ENCODE peak calls at places on chromosome 3, in five cellular contexts. D, N, W, F and H are unnamed samples.
A peak's percentile ranks its signal among the peaks of the same experiment; 100 is the strongest.

GRCh38 chr3:184337315-184337714 is at the start of gene FAM131A:
- DNase-seq in D (no peak), F (no peak), N (peak; percentile 75), W (peak; percentile 77), H (peak; percentile 80)

GRCh38 chr3:76487446-76487845 is 552.5 kb upstream of the ROBO2 start:
- DNase-seq in W (no peak), F (no peak), N (no peak), D (no peak), H (no peak)

GRCh38 chr3:28577941-28578340 is 229.3 kb upstream of the AZI2 start:
- DNase-seq in D (no peak), F (no peak), W (no peak), N (no peak), H (no peak)

GRCh38 chr3:42511196-42511595 is 8.8 kb downstream of the VIPR1 start:
- DNase-seq in N (no peak), W (no peak), D (no peak), F (no peak), H (no peak)

GRCh38 chr3:72953325-72953956 is 43.2 kb upstream of the PPP4R2 start:
- DNase-seq in D (no peak), W (no peak), F (no peak), N (no peak), H (peak; percentile 47)

GRCh38 chr3:121834079-121834730 is 655 bp downstream of the IQCB1 start:
- DNase-seq in D (peak; percentile 16), W (no peak), N (peak; percentile 41), F (no peak), H (peak; percentile 29)

GRCh38 chr3:134810052-134810435 is 15.0 kb downstream of the EPHB1 start:
- DNase-seq in D (no peak), F (no peak), W (no peak), N (no peak), H (no peak)

GRCh38 chr3:129123314-129124060 is 1.9 kb upstream of the RAB43 start:
- DNase-seq in D (peak; percentile 4), W (no peak), F (no peak), N (no peak), H (no peak)

GRCh38 chr3:123348471-123349200 is 100.3 kb downstream of the ADCY5 start:
- DNase-seq in W (no peak), N (peak; percentile 17), F (no peak), D (no peak), H (no peak)

GRCh38 chr3:141056716-141057115 is 5.6 kb downstream of the SPSB4 start:
- DNase-seq in W (no peak), N (no peak), F (peak; percentile 45), D (no peak), H (no peak)

GRCh38 chr3:12135029-12135634 is 23.6 kb downstream of the TIMP4 start:
- DNase-seq in W (peak; percentile 67), N (peak; percentile 84), D (peak; percentile 64), F (peak; percentile 89), H (peak; percentile 89)

GRCh38 chr3:10655131-10655530 is 149.7 kb upstream of the ATP2B2 start:
- DNase-seq in F (no peak), W (no peak), D (no peak), N (no peak), H (no peak)

GRCh38 chr3:125916376-125916978 is 52.5 kb upstream of the ROPN1B start:
- DNase-seq in W (no peak), D (peak; percentile 36), N (peak; percentile 100), F (no peak), H (peak; percentile 98)

GRCh38 chr3:44455318-44455717 is 22.2 kb downstream of the ZNF445 start:
- DNase-seq in F (no peak), D (no peak), W (no peak), N (no peak), H (no peak)

GRCh38 chr3:123329636-123330340 is 119.1 kb downstream of the ADCY5 start:
- DNase-seq in W (no peak), F (no peak), D (no peak), N (no peak), H (peak; percentile 55)

GRCh38 chr3:42056840-42057239 is 34.3 kb upstream of the TRAK1 start:
- DNase-seq in W (no peak), D (no peak), N (no peak), F (peak; percentile 53), H (no peak)

GRCh38 chr3:27200721-27201434 is 168.3 kb downstream of the NEK10 start:
- DNase-seq in N (no peak), D (no peak), W (no peak), F (no peak), H (no peak)

GRCh38 chr3:102630531-102630930 is 195.7 kb downstream of the ZPLD1 start:
- DNase-seq in N (no peak), D (no peak), W (no peak), F (no peak), H (no peak)

GRCh38 chr3:15636028-15636709 is 34.6 kb downstream of the BTD start:
- DNase-seq in W (peak; percentile 28), D (peak; percentile 58), F (no peak), N (no peak), H (no peak)

GRCh38 chr3:13451301-13451673 is 28.8 kb upstream of the HDAC11 start:
- DNase-seq in F (no peak), D (no peak), W (no peak), N (peak; percentile 37), H (peak; percentile 45)

GRCh38 chr3:123026551-123027291 is 842 bp downstream of the SEMA5B start:
- DNase-seq in W (peak; percentile 39), N (peak; percentile 49), F (peak; percentile 81), D (peak; percentile 32), H (peak; percentile 25)

GRCh38 chr3:49295489-49296058 is 18.5 kb upstream of the C3orf62 start:
- DNase-seq in D (peak; percentile 13), W (no peak), F (no peak), N (peak; percentile 54), H (no peak)

GRCh38 chr3:111769110-111769509 is 90.0 kb upstream of the PHLDB2 start:
- DNase-seq in N (no peak), F (no peak), W (no peak), D (no peak), H (no peak)

DNA sequence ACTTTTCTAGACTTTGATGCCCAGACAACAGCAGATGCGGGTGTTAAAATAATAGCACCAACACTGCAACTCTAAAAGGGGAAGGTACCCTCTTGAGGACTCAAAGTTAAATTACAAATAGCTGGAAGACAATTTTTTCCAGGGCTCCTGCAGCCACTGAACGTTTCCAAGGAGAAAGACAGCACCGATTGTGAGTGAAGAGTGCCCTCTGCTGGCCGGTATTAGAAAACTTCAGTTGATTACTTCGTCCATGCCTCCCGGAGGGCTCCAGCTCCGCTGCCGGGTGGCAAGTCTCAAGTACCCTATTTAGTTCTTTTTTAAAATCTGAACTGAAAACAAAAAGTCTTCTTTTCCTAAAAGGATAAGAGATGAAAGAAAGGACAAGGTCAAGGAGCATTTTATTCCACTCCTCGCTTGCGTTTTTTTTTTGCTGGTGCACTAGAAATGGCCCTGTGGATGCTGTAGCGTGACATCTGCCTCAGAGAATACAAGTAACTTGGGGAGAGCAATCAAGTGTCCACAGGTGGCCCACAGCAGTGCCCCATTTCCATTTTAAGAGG is 71.5 kb upstream of the SPATA12 start:
- DNase-seq in F (peak; percentile 92), N (peak; percentile 87), D (peak; percentile 43), W (peak; percentile 83), H (peak; percentile 90)
- TF ChIP-seq CTCF in F (peak; percentile 63), N (peak; percentile 78), D (peak; percentile 86), W (peak; percentile 80), H (peak; percentile 93)

DNA sequence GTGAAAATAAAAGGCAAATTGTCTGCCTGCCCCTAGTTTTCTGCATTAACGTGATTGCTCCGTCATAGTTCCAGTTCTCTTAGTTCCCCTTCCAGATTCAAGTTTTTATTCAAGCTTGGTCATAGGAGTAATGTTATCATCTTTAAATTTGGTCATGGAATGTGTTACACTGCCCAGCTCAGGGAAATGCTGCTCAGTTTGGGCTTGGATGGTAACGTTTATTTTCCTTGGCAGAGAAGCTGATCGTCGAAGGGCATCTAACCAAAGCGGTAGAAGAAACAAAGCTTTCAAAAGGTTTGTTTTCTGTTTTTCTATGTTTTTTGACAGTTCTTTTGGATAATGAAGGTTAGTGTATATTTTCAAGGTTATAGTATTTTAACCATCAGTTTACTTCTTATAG is 118.4 kb upstream of the FLNB start:
- DNase-seq in N (no peak), F (no peak), W (no peak), D (no peak), H (no peak)
- TF ChIP-seq POLR2A in N (no peak), F (no peak), W (peak; percentile 33), D (no peak), H (no peak)

GRCh38 chr3:37624276-37624675 is 237.4 kb upstream of the CTDSPL start:
- DNase-seq in F (no peak), N (no peak), D (no peak), W (no peak), H (no peak)
- H3K4me3 ChIP-seq in F (no peak overlapping the region), N (no peak overlapping the region), D (no peak overlapping the region), W (no peak overlapping the region), H (no peak overlapping the region)

GRCh38 chr3:188575501-188575900 is 421.5 kb downstream of the LPP start:
- DNase-seq in W (no peak), N (no peak), F (no peak), D (no peak), H (no peak)

GRCh38 chr3:188574885-188575284 is 420.9 kb downstream of the LPP start:
- DNase-seq in F (no peak), D (no peak), W (no peak), N (no peak), H (no peak)

GRCh38 chr3:188571531-188572115 is 417.7 kb downstream of the LPP start:
- DNase-seq in N (no peak), W (no peak), D (no peak), F (no peak), H (peak; percentile 52)

GRCh38 chr3:188573286-188573928 is 419.4 kb downstream of the LPP start:
- DNase-seq in W (no peak), N (no peak), D (no peak), F (no peak), H (no peak)

GRCh38 chr3:188573929-188574317 is 420.0 kb downstream of the LPP start:
- DNase-seq in D (no peak), N (no peak), F (no peak), W (no peak), H (no peak)
- TF ChIP-seq CTCF in D (no peak), N (no peak), F (no peak), W (no peak), H (no peak)

GRCh38 chr3:105368575-105369500 is 2.1 kb downstream of the ALCAM start:
- DNase-seq in N (peak; percentile 44), W (no peak), F (peak; percentile 77), D (peak; percentile 29), H (peak; percentile 34)
- TF ChIP-seq POLR2A in N (no peak), W (no peak), F (no peak), D (no peak), H (no peak)

GRCh38 chr3:62822905-62823304 is 52.3 kb downstream of the CADPS start:
- DNase-seq in F (no peak), D (no peak), N (no peak), W (no peak), H (no peak)

GRCh38 chr3:62817678-62818077 is 57.5 kb downstream of the CADPS start:
- DNase-seq in D (no peak), W (no peak), N (no peak), F (no peak), H (no peak)

GRCh38 chr3:62823461-62824050 is 51.7 kb downstream of the CADPS start:
- DNase-seq in D (no peak), N (no peak), F (no peak), W (no peak), H (no peak)

DNA sequence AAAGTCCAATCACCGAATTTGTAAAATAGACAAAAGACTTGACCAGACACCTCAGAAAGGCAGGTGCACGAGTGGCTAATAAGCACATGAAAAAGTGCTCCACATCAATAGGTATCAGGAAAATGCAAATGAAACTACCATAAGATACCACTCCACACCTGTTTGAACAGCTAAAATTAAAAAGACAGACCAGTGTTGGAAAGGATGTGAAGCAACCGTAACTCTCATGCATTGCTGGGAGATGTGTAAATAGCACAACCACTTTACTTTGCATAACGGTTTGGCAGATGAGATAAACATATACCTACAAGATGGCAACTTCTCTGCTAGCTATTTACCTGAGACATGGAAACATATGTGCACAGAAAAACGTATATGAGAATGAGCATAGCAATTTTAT is 56.9 kb downstream of the CADPS start:
- DNase-seq in F (no peak), W (no peak), N (no peak), D (no peak), H (no peak)
- H3K4me3 ChIP-seq in F (no peak overlapping the region), W (no peak overlapping the region), N (no peak overlapping the region), D (no peak overlapping the region), H (no peak overlapping the region)